ENCODE peak calls at places on chromosomes 5 and 9, in seven cellular contexts. O, N, C, P, M, H and V are unnamed samples.

GRCh38 chr5:159017787-159018186 is 81.9 kb downstream of the EBF1 start:
- DNase-seq in O (no peak), M (no peak), H (no peak), C (no peak), P (peak), N (no peak), V (no peak)

GRCh38 chr9:99282406-99282805 is 60.3 kb downstream of the SEC61B start:
- DNase-seq in C (no peak), M (no peak), N (no peak), H (no peak), P (no peak), O (no peak), V (no peak)

GRCh38 chr5:150653762-150654158 is 7.3 kb upstream of the MYOZ3 start:
- DNase-seq in P (no peak), N (no peak), O (no peak), H (no peak), M (no peak), C (no peak), V (no peak)

GRCh38 chr5:40410939-40411635 is 268.6 kb upstream of the PTGER4 start:
- DNase-seq in M (no peak), N (no peak), O (peak), H (no peak), C (no peak), P (no peak), V (no peak)

GRCh38 chr5:24364711-24365110 is 280.1 kb downstream of the CDH10 start:
- DNase-seq in N (no peak), M (no peak), O (no peak), C (no peak), H (no peak), P (no peak), V (no peak)

GRCh38 chr5:6435356-6435755 is 13.3 kb upstream of the UBE2QL1 start:
- DNase-seq in M (no peak), N (no peak), H (no peak), C (no peak), O (no peak), P (no peak), V (no peak)

GRCh38 chr5:111194925-111195324 is 29.3 kb upstream of the CAMK4 start:
- DNase-seq in H (no peak), C (no peak), P (no peak), N (no peak), O (no peak), M (no peak), V (no peak)

GRCh38 chr5:63125862-63126261 is 547.2 kb downstream of the LRRC70 start:
- DNase-seq in O (no peak), H (no peak), C (no peak), M (no peak), N (no peak), P (no peak), V (no peak)

GRCh38 chr9:81827616-81828296 is 100.5 kb upstream of the SPATA31D4 start:
- DNase-seq in N (no peak), C (no peak), M (no peak), P (no peak), H (no peak), O (no peak), V (no peak)

GRCh38 chr9:130557077-130557468 is 22.3 kb upstream of the FUBP3 start:
- DNase-seq in H (peak), C (no peak), P (no peak), M (no peak), O (no peak), N (no peak), V (no peak)
- TF ChIP-seq POLR2AphosphoS5 in H (no peak), C (no peak), P (no peak), M (no peak), O (no peak), N (no peak), V (no peak)

GRCh38 chr5:139335811-139336210 is 5.8 kb upstream of the PAIP2 start:
- DNase-seq in N (no peak), M (no peak), H (no peak), P (no peak), C (no peak), O (no peak), V (no peak)
- TF ChIP-seq POLR2AphosphoS5 in N (no peak), M (no peak), H (peak), P (no peak), C (no peak), O (peak), V (no peak)

DNA sequence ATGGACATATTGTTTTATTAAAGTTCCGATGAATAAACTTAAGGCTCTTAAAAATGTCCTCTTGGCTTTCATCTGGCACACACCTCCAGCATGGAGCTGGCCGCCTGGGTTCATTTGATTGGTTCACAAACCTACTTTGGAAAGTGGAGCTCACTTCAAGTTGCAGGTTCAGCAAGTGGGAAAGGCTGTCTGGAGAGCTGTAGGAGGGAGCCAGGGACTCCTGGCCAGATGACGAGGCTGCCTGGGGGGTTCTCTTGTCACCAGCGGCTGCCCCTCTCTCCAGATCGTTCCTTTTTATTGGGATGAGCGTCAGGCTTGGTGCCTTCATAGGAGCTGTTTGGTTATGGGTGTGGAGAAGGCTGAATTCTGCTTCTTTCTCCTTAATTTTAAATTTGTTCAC is 17.3 kb downstream of the SPRY4 start:
- DNase-seq in N (no peak), P (no peak), O (no peak), M (no peak), C (no peak), H (no peak), V (no peak)
- TF ChIP-seq POLR2AphosphoS5 in N (no peak), P (no peak), O (no peak), M (no peak), C (no peak), H (no peak), V (no peak)

GRCh38 chr9:136448655-136449054 is 9.0 kb upstream of the INPP5E start:
- DNase-seq in M (no peak), N (no peak), O (no peak), P (no peak), C (no peak), H (no peak), V (no peak)
- TF ChIP-seq POLR2AphosphoS5 in M (no peak), N (no peak), O (no peak), P (no peak), C (no peak), H (no peak), V (no peak)